ENCODE peak calls at places on chromosomes 2 and 18, in four cellular contexts. W, N, B and M are unnamed samples.

GRCh38 chr18:2846638-2847340 is at the start of gene EMILIN2:
- DNase-seq in W (peak), N (no peak), B (peak), M (peak)

GRCh38 chr2:231677632-231678104 is 30.7 kb upstream of the PTMA start:
- DNase-seq in W (peak), N (peak), B (peak), M (peak)

GRCh38 chr2:102509749-102510148 is 36.7 kb downstream of the SLC9A4 start:
- DNase-seq in N (no peak), W (peak), B (no peak), M (no peak)

GRCh38 chr2:202541137-202541536 is 93.6 kb upstream of the FAM117B start:
- DNase-seq in W (no peak), B (no peak), N (no peak), M (no peak)

GRCh38 chr2:11640132-11640531 is 29.9 kb downstream of the NTSR2 start:
- DNase-seq in B (no peak), N (no peak), W (no peak), M (no peak)

GRCh38 chr2:80303825-80304521 is 579 bp downstream of the LRRTM1 start:
- DNase-seq in N (no peak), B (no peak), W (no peak), M (no peak)

GRCh38 chr18:3059272-3059671 is 46.3 kb upstream of the LPIN2 start:
- DNase-seq in B (no peak), W (no peak), N (no peak), M (no peak)

GRCh38 chr2:156649596-156649995 is 213.4 kb downstream of the GPD2 start:
- DNase-seq in B (no peak), W (no peak), N (no peak), M (peak)

GRCh38 chr18:48842259-48843061 is 108.3 kb downstream of the SMAD7 start:
- DNase-seq in N (no peak), W (no peak), B (no peak), M (no peak)

GRCh38 chr2:39550701-39551285 is 113.7 kb upstream of the MAP4K3 start:
- DNase-seq in W (peak), N (no peak), B (no peak), M (peak)

GRCh38 chr2:209208211-209208610 is 215.6 kb upstream of the MAP2 start:
- DNase-seq in N (no peak), W (peak), B (peak), M (no peak)

GRCh38 chr2:23287250-23287704 is 97.7 kb upstream of the KLHL29 start:
- DNase-seq in B (peak), W (no peak), N (peak), M (peak)

GRCh38 chr2:65103013-65103720 is 26.7 kb downstream of the RAB1A start:
- DNase-seq in W (no peak), N (peak), B (no peak), M (peak)

GRCh38 chr2:106020821-106021316 is 173.2 kb downstream of the UXS1 start:
- DNase-seq in N (no peak), W (no peak), B (no peak), M (no peak)

GRCh38 chr2:157173740-157174184 is 83.7 kb upstream of the GALNT5 start:
- DNase-seq in B (peak), N (peak), W (peak), M (peak)

GRCh38 chr2:105791229-105791628 is 46.5 kb downstream of the NCK2 start:
- DNase-seq in B (no peak), N (no peak), W (no peak), M (no peak)

GRCh38 chr2:70907130-70907756 is 28.5 kb upstream of the ATP6V1B1 start:
- DNase-seq in W (no peak), B (no peak), N (no peak), M (peak)

GRCh38 chr2:29749843-29750242 is 171.5 kb downstream of the ALK start:
- DNase-seq in W (no peak), N (no peak), B (no peak), M (no peak)

GRCh38 chr2:215794829-215795546 is 218.4 kb downstream of the MREG start:
- DNase-seq in B (no peak), W (no peak), N (no peak), M (no peak)

GRCh38 chr2:220227272-220227920 is 600.0 kb downstream of the SLC4A3 start:
- DNase-seq in B (peak), W (peak), N (peak), M (peak)

GRCh38 chr2:193332938-193333337 is 1138.2 kb upstream of the TMEFF2 start:
- DNase-seq in W (peak), N (no peak), B (no peak), M (no peak)

GRCh38 chr18:46531472-46531871 is 125.5 kb downstream of the LOXHD1 start:
- DNase-seq in W (no peak), N (no peak), B (no peak), M (no peak)

GRCh38 chr2:70697603-70698383 is 70.2 kb downstream of the ADD2 start:
- DNase-seq in W (no peak), N (no peak), B (no peak), M (no peak)

GRCh38 chr2:119179951-119180350 is 21.4 kb upstream of the C1QL2 start:
- DNase-seq in B (peak), N (peak), W (no peak), M (no peak)

GRCh38 chr2:29165362-29166236 is 50.4 kb downstream of the CLIP4 start:
- DNase-seq in W (peak), N (peak), B (no peak), M (peak)